ENCODE peak calls at places on chromosomes 13 and 19, in five cellular contexts. M, T, J, D and Y are unnamed samples.
A peak's percentile ranks its signal among the peaks of the same experiment; 100 is the strongest.

GRCh38 chr19:38831142-38831605 is 420 bp downstream of the ECH1 start:
- DNase-seq in M (peak; percentile 64), D (peak; percentile 85), T (no peak), J (no peak), Y (peak; percentile 35)

GRCh38 chr13:80666782-80667537 is 326.0 kb upstream of the SPRY2 start:
- DNase-seq in T (no peak), J (no peak), D (no peak), M (no peak), Y (no peak)

GRCh38 chr13:103431880-103432279 is 365.7 kb upstream of the SLC10A2 start:
- DNase-seq in M (no peak), T (peak; percentile 53), J (no peak), D (no peak), Y (no peak)

GRCh38 chr19:16022681-16023557 is 53.4 kb upstream of the TPM4 start:
- DNase-seq in T (no peak), D (no peak), M (no peak), J (no peak), Y (no peak)

GRCh38 chr13:40648841-40649240 is 17.6 kb downstream of the FOXO1 start:
- DNase-seq in T (no peak), M (no peak), D (no peak), J (no peak), Y (no peak)

GRCh38 chr13:40233731-40234195 is 432.7 kb downstream of the FOXO1 start:
- DNase-seq in T (peak; percentile 54), M (no peak), J (no peak), D (no peak), Y (no peak)

GRCh38 chr19:51754106-51754505 is 2.4 kb upstream of the FPR1 start:
- DNase-seq in M (no peak), D (no peak), T (no peak), J (no peak), Y (no peak)

GRCh38 chr19:33507021-33507956 is 14.3 kb downstream of the PEPD start:
- DNase-seq in D (no peak), M (no peak), T (no peak), J (no peak), Y (no peak)

GRCh38 chr13:66207610-66208009 is 1022.5 kb downstream of the PCDH9 start:
- DNase-seq in T (no peak), D (no peak), J (no peak), M (no peak), Y (no peak)

GRCh38 chr13:71712988-71713653 is 153.9 kb downstream of the DACH1 start:
- DNase-seq in M (peak; percentile 25), J (no peak), D (no peak), T (no peak), Y (no peak)

GRCh38 chr13:113916330-113916815 is 52.5 kb upstream of the GAS6 start:
- DNase-seq in T (no peak), M (no peak), D (no peak), J (no peak), Y (peak; percentile 2)

GRCh38 chr19:821228-821975 is at the start of gene PLPPR3:
- DNase-seq in D (no peak), T (no peak), J (no peak), M (no peak), Y (no peak)

GRCh38 chr19:41219924-41220567 is 1.0 kb downstream of the AXL start:
- DNase-seq in T (no peak), J (no peak), M (peak; percentile 44), D (no peak), Y (no peak)

GRCh38 chr19:7657047-7657779 is 11.6 kb upstream of the RETN start:
- DNase-seq in J (no peak), D (no peak), M (no peak), T (no peak), Y (no peak)

GRCh38 chr13:59352600-59352999 is 811.1 kb downstream of the DIAPH3 start:
- DNase-seq in D (no peak), M (no peak), T (no peak), J (no peak), Y (no peak)